ENCODE peak calls at places on chromosome 3, in ten cellular contexts. Q is stimulated activated naive CD8-positive, alpha-beta T cell treated with anti-CD3 and anti-CD28 coated beads, Interleukin-15, Interleukin-2, amounts not matched to agents 100 U/mL and 50 U/mL, for 24 hours; U is endodermal cell; Z is activated naive CD8-positive, alpha-beta T cell treated with anti-CD3 and anti-CD28 coated beads for 36 hours; O is GM04503; M is ACHN; F is colonic mucosa; P is nephron progenitor cell; D is GM20000; C is lower leg skin. S is an unnamed sample.

GRCh38 chr3:109154989-109155388 is 18.5 kb downstream of the C3orf85 start:
- DNase-seq in Q (no peak), U (no peak), Z (no peak), O (no peak), M (peak), F (no peak), P (no peak), D (no peak), C (no peak), S (no peak)

GRCh38 chr3:167821248-167821805 is 85.8 kb downstream of the SERPINI1 start:
- DNase-seq in Q (no peak), U (no peak), Z (no peak), O (no peak), M (no peak), F (no peak), P (no peak), D (no peak), C (no peak), S (no peak)

GRCh38 chr3:177928156-177928555 is 608.1 kb upstream of the KCNMB2 start:
- DNase-seq in Q (no peak), U (no peak), Z (no peak), O (no peak), M (no peak), F (no peak), P (no peak), D (peak), C (no peak), S (no peak)

GRCh38 chr3:96017556-96017955 is 796.8 kb upstream of the EPHA6 start:
- DNase-seq in Q (no peak), U (no peak), Z (no peak), O (no peak), M (no peak), F (no peak), P (no peak), D (no peak), C (no peak), S (no peak)

GRCh38 chr3:72579191-72579580 is 269.1 kb downstream of the SHQ1 start:
- DNase-seq in Q (no peak), U (no peak), Z (no peak), O (no peak), M (no peak), F (no peak), P (no peak), D (no peak), C (no peak), S (no peak)

GRCh38 chr3:172303941-172304558 is 144.2 kb downstream of the GHSR start:
- DNase-seq in Q (no peak), U (no peak), Z (no peak), O (no peak), M (no peak), F (no peak), P (no peak), D (no peak), C (no peak), S (no peak)

GRCh38 chr3:59775781-59776270 is 726.0 kb upstream of the CFAP20DC start:
- DNase-seq in Q (no peak), U (no peak), Z (no peak), O (no peak), M (no peak), F (no peak), P (no peak), D (no peak), C (no peak), S (no peak)

GRCh38 chr3:152235709-152236298 is 32.9 kb upstream of the MBNL1 start:
- DNase-seq in Q (no peak), U (no peak), Z (no peak), O (no peak), M (peak), F (no peak), P (no peak), D (no peak), C (no peak), S (no peak)

GRCh38 chr3:61532739-61533500 is 28.5 kb upstream of the PTPRG start:
- DNase-seq in Q (no peak), U (peak), Z (no peak), O (no peak), M (no peak), F (no peak), P (no peak), D (no peak), C (no peak), S (no peak)